ENCODE peak calls at places on chromosomes 13 and 19, in six cellular contexts. T, C, R, B, K and O are unnamed samples.

GRCh38 chr13:44768233-44768632 is 192.1 kb upstream of the TSC22D1 start:
- DNase-seq in K (no peak), C (no peak), T (no peak), B (no peak), R (no peak), O (peak; percentile 29)

GRCh38 chr13:64556391-64556790 is 2673.7 kb downstream of the PCDH9 start:
- DNase-seq in K (no peak), B (no peak), T (no peak), R (no peak), C (no peak), O (no peak)

GRCh38 chr13:20426766-20427448 is 98.8 kb downstream of the CRYL1 start:
- DNase-seq in B (no peak), C (no peak), R (no peak), T (no peak), K (no peak), O (no peak)

GRCh38 chr19:45010306-45010705 is 9.0 kb downstream of the RELB start:
- DNase-seq in B (no peak), C (no peak), R (no peak), K (no peak), T (no peak), O (no peak)

GRCh38 chr13:56907766-56908165 is 233.0 kb upstream of the PRR20A start:
- DNase-seq in T (no peak), R (no peak), C (no peak), B (no peak), K (no peak), O (no peak)

GRCh38 chr13:72146816-72147215 is 279.8 kb upstream of the DACH1 start:
- DNase-seq in R (no peak), K (no peak), T (no peak), B (no peak), C (no peak), O (no peak)

GRCh38 chr19:56015756-56016155 is 29.2 kb downstream of the NLRP5 start:
- DNase-seq in T (no peak), C (no peak), R (no peak), K (peak; percentile 9), B (no peak), O (no peak)

GRCh38 chr13:41658057-41658642 is 200.8 kb downstream of the RGCC start:
- DNase-seq in B (no peak), C (no peak), R (no peak), K (no peak), T (no peak), O (no peak)

GRCh38 chr19:35204799-35205732 is 23.5 kb downstream of the FAM187B start:
- DNase-seq in K (no peak), C (no peak), T (no peak), B (no peak), R (no peak), O (no peak)

GRCh38 chr19:29569038-29569911 is 36.8 kb upstream of the POP4 start:
- DNase-seq in R (no peak), T (no peak), C (no peak), K (no peak), B (peak; percentile 7), O (no peak)

GRCh38 chr13:51286135-51287002 is 53.1 kb upstream of the SERPINE3 start:
- DNase-seq in C (peak; percentile 89), T (peak; percentile 32), R (peak; percentile 15), B (peak; percentile 82), K (peak; percentile 88), O (peak; percentile 42)

GRCh38 chr13:46640843-46641242 is 87.9 kb downstream of the LRCH1 start:
- DNase-seq in B (no peak), C (no peak), R (no peak), T (no peak), K (no peak), O (no peak)

GRCh38 chr13:39783051-39783450 is 127.6 kb downstream of the COG6 start:
- DNase-seq in B (no peak), T (no peak), K (no peak), C (no peak), R (no peak), O (no peak)

GRCh38 chr19:7450243-7451223 is 38.3 kb downstream of the PEX11G start:
- DNase-seq in K (peak; percentile 36), R (no peak), B (no peak), T (no peak), C (no peak), O (no peak)

GRCh38 chr19:20259615-20260014 is 92.6 kb downstream of the ZNF486 start:
- DNase-seq in T (no peak), R (no peak), K (no peak), C (no peak), B (no peak), O (no peak)

GRCh38 chr19:35090795-35091214 is 24.8 kb upstream of the FXYD3 start:
- DNase-seq in B (no peak), T (no peak), K (peak; percentile 66), C (peak; percentile 75), R (no peak), O (no peak)

GRCh38 chr19:39409207-39409885 is 2.7 kb downstream of the ZFP36 start:
- DNase-seq in T (peak; percentile 88), R (peak; percentile 69), B (peak; percentile 97), K (no peak), C (peak; percentile 98), O (peak; percentile 85)

GRCh38 chr13:66001136-66001535 is 1229.0 kb downstream of the PCDH9 start:
- DNase-seq in B (no peak), R (no peak), K (no peak), C (no peak), T (no peak), O (no peak)

GRCh38 chr13:36086117-36086516 is 45.1 kb downstream of the DCLK1 start:
- DNase-seq in K (peak; percentile 24), B (no peak), T (no peak), R (no peak), C (no peak), O (no peak)

GRCh38 chr13:95099541-95099940 is 201.7 kb downstream of the ABCC4 start:
- DNase-seq in K (no peak), B (no peak), C (no peak), R (no peak), T (no peak), O (no peak)

GRCh38 chr13:79485014-79485441 is 4.1 kb downstream of the NDFIP2 start:
- DNase-seq in C (no peak), T (no peak), K (no peak), R (no peak), B (no peak), O (no peak)

DNA sequence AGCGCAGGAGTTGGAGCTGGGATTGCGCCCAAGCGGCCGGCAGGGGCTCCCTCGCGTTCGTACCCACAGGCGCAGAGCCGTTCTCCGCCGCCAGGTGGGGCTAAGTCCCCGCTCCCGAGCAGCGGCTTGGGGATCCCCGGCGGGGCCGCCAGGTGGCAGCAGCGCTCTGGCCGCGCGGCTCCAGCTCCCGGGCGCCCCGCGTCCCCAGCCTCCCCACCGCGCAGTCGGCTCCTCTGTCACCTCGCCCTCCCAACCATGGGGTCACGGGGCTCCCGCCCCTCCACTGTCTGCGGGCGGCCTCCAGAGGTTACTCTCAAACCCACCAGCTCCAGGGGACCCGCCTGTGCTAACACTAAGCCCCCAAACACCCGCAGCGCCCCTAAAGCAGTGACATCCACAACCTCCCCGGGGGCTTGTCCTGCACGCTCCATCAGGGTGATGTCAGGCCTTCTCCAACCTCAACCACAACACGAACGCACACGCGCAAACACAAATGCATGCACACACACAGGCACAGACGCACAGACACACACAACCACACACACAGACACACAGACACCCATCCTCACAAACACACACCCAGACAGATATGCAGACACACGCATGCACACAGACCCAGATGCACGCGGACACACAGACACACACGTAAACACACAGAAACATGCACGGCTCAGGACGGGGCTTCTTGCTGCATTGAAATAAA is 18.4 kb upstream of the KCTD15 start:
- DNase-seq in C (peak; percentile 99), B (peak; percentile 84), K (peak; percentile 88), R (no peak), T (peak; percentile 77), O (peak; percentile 86)
- H3K4me3 ChIP-seq in C (no peak overlapping the region), B (no peak overlapping the region), K (peak overlapping the region; percentile 36), R (peak overlapping the region; percentile 25), T (no peak overlapping the region), O (no peak overlapping the region)

DNA sequence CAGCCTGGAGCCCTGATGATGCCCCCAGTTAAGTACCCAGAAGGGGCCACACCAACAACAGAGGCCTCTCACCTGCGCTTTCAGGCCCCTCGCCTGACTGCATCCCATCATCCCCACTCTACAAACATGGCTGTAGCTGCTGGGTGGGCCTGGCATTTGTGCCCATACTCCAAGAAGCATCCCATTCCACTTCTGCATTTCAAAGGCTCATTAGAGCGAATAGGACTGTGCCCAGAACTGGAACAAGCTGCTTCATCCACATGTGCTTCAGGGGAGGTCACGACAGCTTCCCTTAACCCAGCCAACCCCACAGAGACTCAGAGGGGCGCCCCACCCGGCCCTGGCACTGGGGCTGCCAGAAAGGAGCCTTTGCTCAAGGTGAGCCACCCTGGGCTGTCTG is 156.9 kb downstream of the SIPA1L3 start:
- DNase-seq in R (no peak), K (no peak), T (no peak), B (no peak), C (peak; percentile 43), O (no peak)
- H3K27ac ChIP-seq in R (no peak overlapping the region), K (peak overlapping the region; percentile 88), T (no peak overlapping the region), B (peak overlapping the region; percentile 65), C (no peak overlapping the region), O (no peak overlapping the region)

GRCh38 chr19:42279902-42280760 is 11.1 kb downstream of the CIC start:
- DNase-seq in R (peak; percentile 87), C (peak; percentile 93), B (peak; percentile 87), K (peak; percentile 94), T (peak; percentile 82), O (peak; percentile 82)

GRCh38 chr19:42280761-42281174 is 11.7 kb downstream of the CIC start:
- DNase-seq in B (no peak), T (no peak), K (peak; percentile 51), C (no peak), R (no peak), O (no peak)

GRCh38 chr19:42277821-42278809 is 9.1 kb downstream of the CIC start:
- DNase-seq in C (no peak), B (peak; percentile 67), R (no peak), K (no peak), T (no peak), O (no peak)

GRCh38 chr19:42281175-42282035 is 12.4 kb downstream of the CIC start:
- DNase-seq in C (no peak), B (no peak), T (no peak), K (peak; percentile 58), R (no peak), O (peak; percentile 22)

GRCh38 chr19:42279148-42279901 is 10.3 kb downstream of the CIC start:
- DNase-seq in C (no peak), K (no peak), T (no peak), B (no peak), R (no peak), O (no peak)
- H3K4me1 ChIP-seq in C (peaks cover 60% of the 10 kb centered on the region), K (peaks cover 37% of the 10 kb centered on the region), T (peaks cover 42% of the 10 kb centered on the region), B (peaks cover 46% of the 10 kb centered on the region), R (peaks cover 76% of the 10 kb centered on the region), O (peaks cover 59% of the 10 kb centered on the region)

DNA sequence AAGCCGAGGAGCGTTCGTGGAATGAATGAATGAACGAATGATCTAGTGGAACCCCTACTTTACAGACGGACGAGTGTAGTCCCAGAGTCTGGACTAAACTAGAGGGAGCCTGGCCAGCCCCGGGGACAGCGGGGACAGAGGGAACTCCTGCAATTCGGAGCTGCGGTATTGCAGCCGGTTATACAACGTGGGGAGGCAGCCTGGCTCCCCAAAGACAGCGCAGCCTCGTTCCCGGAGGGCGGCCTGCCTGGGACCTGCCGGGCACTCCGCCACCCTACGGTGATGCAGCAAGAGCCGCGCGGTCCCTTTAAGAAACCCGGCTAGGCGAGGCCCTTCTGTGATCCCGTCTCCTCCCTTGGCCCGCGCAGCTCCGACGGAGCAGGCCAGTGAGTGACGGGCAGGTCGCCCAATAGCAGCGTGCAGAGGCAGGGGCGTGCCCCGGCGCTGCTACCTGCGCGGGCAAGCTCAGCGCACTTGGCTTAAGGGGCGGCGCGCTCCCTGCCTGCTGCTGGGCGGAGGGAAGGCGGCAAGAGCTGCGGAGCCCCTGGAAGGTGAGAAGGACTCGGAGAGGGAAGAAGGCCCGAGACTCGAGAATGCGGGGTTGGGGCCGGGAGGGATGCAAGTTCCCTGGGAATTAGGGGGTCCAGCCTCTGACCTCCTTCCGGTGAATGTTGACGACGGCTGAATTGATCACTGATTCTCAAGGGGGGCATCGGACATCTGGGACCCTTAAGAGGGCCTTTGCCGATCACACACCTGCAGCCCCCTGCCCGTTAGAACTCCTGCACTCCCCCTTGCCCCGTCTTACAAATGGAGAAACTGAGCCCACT is at the start of gene ABCA7:
- DNase-seq in K (peak; percentile 99), T (peak; percentile 99), R (peak; percentile 85), C (peak; percentile 99), B (peak; percentile 99), O (peak; percentile 98)
- H3K4me3 ChIP-seq in K (peak within 1 kb of the TSS; percentile 55), T (peak within 1 kb of the TSS; percentile 61), R (peak within 1 kb of the TSS; percentile 80), C (peak within 1 kb of the TSS; percentile 52), B (peak within 1 kb of the TSS; percentile 44), O (peak within 1 kb of the TSS; percentile 56)